ENCODE peak calls at places on chromosomes 12 and 14, in nine cellular contexts. One of them, this sample, is unnamed.

GRCh38 chr14:74065746-74066575 is 18.3 kb downstream of the ALDH6A1 start:
- DNase-seq in astrocyte of the spinal cord: no peak
- DNase-seq in ACHN: no peak
- DNase-seq in Caki2: no peak
- DNase-seq in neural crest cell: no peak
- DNase-seq in activated CD4-positive, alpha-beta T cell treated with anti-CD3 and anti-CD28 coated beads, Interleukin-2, amount 10 ng/mL, durations not matched to agents 7 days and 5 days: no peak
- DNase-seq in cardiac fibroblast: peak
- DNase-seq in Right ventricle myocardium inferior: no peak
- DNase-seq in CD4-positive, alpha-beta memory T cell: no peak
- DNase-seq in this sample: peak

GRCh38 chr12:12736759-12737676 is 19.9 kb downstream of the CDKN1B start:
- DNase-seq in Right ventricle myocardium inferior: no peak
- DNase-seq in astrocyte of the spinal cord: peak
- DNase-seq in neural crest cell: no peak
- DNase-seq in ACHN: peak
- DNase-seq in CD4-positive, alpha-beta memory T cell: peak
- DNase-seq in cardiac fibroblast: peak
- DNase-seq in activated CD4-positive, alpha-beta T cell treated with anti-CD3 and anti-CD28 coated beads, Interleukin-2, amount 10 ng/mL, durations not matched to agents 7 days and 5 days: peak
- DNase-seq in Caki2: peak
- DNase-seq in this sample: no peak

GRCh38 chr14:100577986-100578431 is 9.2 kb downstream of the BEGAIN start:
- DNase-seq in Caki2: no peak
- DNase-seq in Right ventricle myocardium inferior: peak
- DNase-seq in CD4-positive, alpha-beta memory T cell: no peak
- DNase-seq in ACHN: no peak
- DNase-seq in astrocyte of the spinal cord: no peak
- DNase-seq in activated CD4-positive, alpha-beta T cell treated with anti-CD3 and anti-CD28 coated beads, Interleukin-2, amount 10 ng/mL, durations not matched to agents 7 days and 5 days: no peak
- DNase-seq in neural crest cell: no peak
- DNase-seq in cardiac fibroblast: no peak
- DNase-seq in this sample: no peak

GRCh38 chr12:110071504-110071903 is 23.2 kb upstream of the C12orf76 start:
- DNase-seq in Caki2: no peak
- DNase-seq in cardiac fibroblast: no peak
- DNase-seq in Right ventricle myocardium inferior: no peak
- DNase-seq in neural crest cell: no peak
- DNase-seq in ACHN: no peak
- DNase-seq in CD4-positive, alpha-beta memory T cell: no peak
- DNase-seq in activated CD4-positive, alpha-beta T cell treated with anti-CD3 and anti-CD28 coated beads, Interleukin-2, amount 10 ng/mL, durations not matched to agents 7 days and 5 days: no peak
- DNase-seq in astrocyte of the spinal cord: no peak
- DNase-seq in this sample: no peak

GRCh38 chr12:117685115-117685926 is 283.5 kb downstream of the KSR2 start:
- DNase-seq in ACHN: peak
- DNase-seq in astrocyte of the spinal cord: peak
- DNase-seq in CD4-positive, alpha-beta memory T cell: no peak
- DNase-seq in neural crest cell: no peak
- DNase-seq in Caki2: peak
- DNase-seq in activated CD4-positive, alpha-beta T cell treated with anti-CD3 and anti-CD28 coated beads, Interleukin-2, amount 10 ng/mL, durations not matched to agents 7 days and 5 days: no peak
- DNase-seq in cardiac fibroblast: no peak
- DNase-seq in Right ventricle myocardium inferior: no peak
- DNase-seq in this sample: peak

GRCh38 chr14:91580886-91581615 is 70.9 kb upstream of the PPP4R3A start:
- DNase-seq in astrocyte of the spinal cord: no peak
- DNase-seq in cardiac fibroblast: no peak
- DNase-seq in ACHN: no peak
- DNase-seq in activated CD4-positive, alpha-beta T cell treated with anti-CD3 and anti-CD28 coated beads, Interleukin-2, amount 10 ng/mL, durations not matched to agents 7 days and 5 days: no peak
- DNase-seq in CD4-positive, alpha-beta memory T cell: no peak
- DNase-seq in Caki2: no peak
- DNase-seq in Right ventricle myocardium inferior: no peak
- DNase-seq in neural crest cell: no peak
- DNase-seq in this sample: no peak

GRCh38 chr12:53750812-53751335 is 905 bp downstream of the CISTR start:
- DNase-seq in ACHN: no peak
- DNase-seq in neural crest cell: no peak
- DNase-seq in Caki2: no peak
- DNase-seq in astrocyte of the spinal cord: no peak
- DNase-seq in Right ventricle myocardium inferior: no peak
- DNase-seq in CD4-positive, alpha-beta memory T cell: no peak
- DNase-seq in cardiac fibroblast: no peak
- DNase-seq in activated CD4-positive, alpha-beta T cell treated with anti-CD3 and anti-CD28 coated beads, Interleukin-2, amount 10 ng/mL, durations not matched to agents 7 days and 5 days: no peak
- DNase-seq in this sample: no peak

GRCh38 chr12:55899035-55899434 is 28.7 kb downstream of the PYM1 start:
- DNase-seq in cardiac fibroblast: peak
- DNase-seq in neural crest cell: no peak
- DNase-seq in Right ventricle myocardium inferior: no peak
- DNase-seq in ACHN: no peak
- DNase-seq in astrocyte of the spinal cord: peak
- DNase-seq in Caki2: no peak
- DNase-seq in activated CD4-positive, alpha-beta T cell treated with anti-CD3 and anti-CD28 coated beads, Interleukin-2, amount 10 ng/mL, durations not matched to agents 7 days and 5 days: no peak
- DNase-seq in CD4-positive, alpha-beta memory T cell: no peak
- DNase-seq in this sample: no peak

GRCh38 chr12:105481906-105482305 is 151.4 kb downstream of the C12orf75 start:
- DNase-seq in activated CD4-positive, alpha-beta T cell treated with anti-CD3 and anti-CD28 coated beads, Interleukin-2, amount 10 ng/mL, durations not matched to agents 7 days and 5 days: no peak
- DNase-seq in cardiac fibroblast: no peak
- DNase-seq in ACHN: no peak
- DNase-seq in Caki2: no peak
- DNase-seq in Right ventricle myocardium inferior: no peak
- DNase-seq in neural crest cell: no peak
- DNase-seq in CD4-positive, alpha-beta memory T cell: no peak
- DNase-seq in astrocyte of the spinal cord: no peak
- DNase-seq in this sample: no peak

GRCh38 chr14:98928418-98928817 is 343.6 kb downstream of the BCL11B start:
- DNase-seq in cardiac fibroblast: no peak
- DNase-seq in astrocyte of the spinal cord: no peak
- DNase-seq in ACHN: no peak
- DNase-seq in neural crest cell: no peak
- DNase-seq in CD4-positive, alpha-beta memory T cell: no peak
- DNase-seq in Caki2: no peak
- DNase-seq in Right ventricle myocardium inferior: no peak
- DNase-seq in activated CD4-positive, alpha-beta T cell treated with anti-CD3 and anti-CD28 coated beads, Interleukin-2, amount 10 ng/mL, durations not matched to agents 7 days and 5 days: no peak
- DNase-seq in this sample: no peak

GRCh38 chr12:12212769-12213168 is 54.1 kb downstream of the LRP6 start:
- DNase-seq in Caki2: no peak
- DNase-seq in ACHN: no peak
- DNase-seq in CD4-positive, alpha-beta memory T cell: no peak
- DNase-seq in astrocyte of the spinal cord: no peak
- DNase-seq in neural crest cell: no peak
- DNase-seq in activated CD4-positive, alpha-beta T cell treated with anti-CD3 and anti-CD28 coated beads, Interleukin-2, amount 10 ng/mL, durations not matched to agents 7 days and 5 days: no peak
- DNase-seq in Right ventricle myocardium inferior: no peak
- DNase-seq in cardiac fibroblast: no peak
- DNase-seq in this sample: peak

GRCh38 chr12:93634416-93634815 is 42.8 kb upstream of the CRADD start:
- DNase-seq in activated CD4-positive, alpha-beta T cell treated with anti-CD3 and anti-CD28 coated beads, Interleukin-2, amount 10 ng/mL, durations not matched to agents 7 days and 5 days: no peak
- DNase-seq in Right ventricle myocardium inferior: no peak
- DNase-seq in ACHN: no peak
- DNase-seq in Caki2: no peak
- DNase-seq in cardiac fibroblast: peak
- DNase-seq in neural crest cell: no peak
- DNase-seq in CD4-positive, alpha-beta memory T cell: no peak
- DNase-seq in astrocyte of the spinal cord: peak
- DNase-seq in this sample: no peak

GRCh38 chr14:21505009-21505553 is 6.1 kb downstream of the METTL3 start:
- DNase-seq in cardiac fibroblast: no peak
- DNase-seq in Caki2: no peak
- DNase-seq in CD4-positive, alpha-beta memory T cell: peak
- DNase-seq in ACHN: no peak
- DNase-seq in Right ventricle myocardium inferior: no peak
- DNase-seq in activated CD4-positive, alpha-beta T cell treated with anti-CD3 and anti-CD28 coated beads, Interleukin-2, amount 10 ng/mL, durations not matched to agents 7 days and 5 days: peak
- DNase-seq in neural crest cell: no peak
- DNase-seq in astrocyte of the spinal cord: no peak
- DNase-seq in this sample: no peak

GRCh38 chr14:39897657-39898056 is 465.4 kb upstream of the FBXO33 start:
- DNase-seq in astrocyte of the spinal cord: no peak
- DNase-seq in Caki2: no peak
- DNase-seq in activated CD4-positive, alpha-beta T cell treated with anti-CD3 and anti-CD28 coated beads, Interleukin-2, amount 10 ng/mL, durations not matched to agents 7 days and 5 days: no peak
- DNase-seq in cardiac fibroblast: no peak
- DNase-seq in neural crest cell: no peak
- DNase-seq in ACHN: no peak
- DNase-seq in CD4-positive, alpha-beta memory T cell: no peak
- DNase-seq in Right ventricle myocardium inferior: no peak
- DNase-seq in this sample: no peak